ENCODE peak calls at places on chromosomes 3 and 15, in seven cellular contexts. H, F, M, Q, R, C and G are unnamed samples.

GRCh38 chr3:42499478-42499871 is 3.0 kb upstream of the VIPR1 start:
- DNase-seq in H (no peak), F (no peak), M (no peak), Q (no peak), R (no peak), C (peak), G (peak)

GRCh38 chr3:6697285-6697684 is 163.6 kb upstream of the GRM7 start:
- DNase-seq in H (no peak), F (no peak), M (no peak), Q (no peak), R (no peak), C (no peak), G (no peak)

GRCh38 chr15:30992073-30992363 is 590 bp upstream of the MTMR10 start:
- DNase-seq in H (no peak), F (no peak), M (no peak), Q (no peak), R (no peak), C (no peak), G (no peak)

GRCh38 chr3:152621006-152621868 is 213.7 kb upstream of the P2RY1 start:
- DNase-seq in H (no peak), F (no peak), M (no peak), Q (no peak), R (no peak), C (no peak), G (no peak)

GRCh38 chr3:20310629-20311028 is 124.6 kb upstream of the SGO1 start:
- DNase-seq in H (peak), F (no peak), M (no peak), Q (no peak), R (peak), C (peak), G (no peak)

GRCh38 chr15:85854345-85855097 is 59.8 kb upstream of the KLHL25 start:
- DNase-seq in H (peak), F (no peak), M (peak), Q (peak), R (peak), C (no peak), G (peak)

GRCh38 chr3:71031914-71032521 is 551.5 kb downstream of the FOXP1 start:
- DNase-seq in H (no peak), F (peak), M (no peak), Q (no peak), R (no peak), C (no peak), G (no peak)

GRCh38 chr15:68552773-68553172 is 26.0 kb upstream of the CORO2B start:
- DNase-seq in H (no peak), F (no peak), M (no peak), Q (peak), R (no peak), C (no peak), G (peak)

GRCh38 chr3:132283440-132283839 is 33.8 kb upstream of the ACP3 start:
- DNase-seq in H (no peak), F (no peak), M (peak), Q (no peak), R (peak), C (no peak), G (no peak)

GRCh38 chr3:128282392-128283196 is 129.3 kb downstream of the EEFSEC start:
- DNase-seq in H (no peak), F (peak), M (no peak), Q (peak), R (peak), C (peak), G (no peak)
- H3K27ac ChIP-seq in H (no peak), F (no peak), M (no peak), Q (no peak), R (peak), C (peak), G (no peak)

GRCh38 chr3:45387171-45387570 is 1.2 kb upstream of the LARS2 start:
- DNase-seq in H (no peak), F (no peak), M (no peak), Q (no peak), R (no peak), C (no peak), G (no peak)

GRCh38 chr3:45387636-45388348 is 584 bp upstream of the LARS2 start:
- DNase-seq in H (no peak), F (no peak), M (no peak), Q (no peak), R (no peak), C (no peak), G (no peak)
- H3K27ac ChIP-seq in H (no peak), F (peak), M (no peak), Q (no peak), R (peak), C (peak), G (no peak)

GRCh38 chr15:64247906-64248541 is 85.2 kb upstream of the PPIB start:
- DNase-seq in H (no peak), F (no peak), M (no peak), Q (peak), R (peak), C (no peak), G (peak)

GRCh38 chr15:64251121-64251520 is 88.3 kb upstream of the PPIB start:
- DNase-seq in H (no peak), F (no peak), M (no peak), Q (no peak), R (no peak), C (no peak), G (peak)

GRCh38 chr15:64251658-64252057 is 88.8 kb upstream of the PPIB start:
- DNase-seq in H (no peak), F (no peak), M (no peak), Q (no peak), R (no peak), C (no peak), G (no peak)

GRCh38 chr15:64249406-64249805 is 86.6 kb upstream of the PPIB start:
- DNase-seq in H (no peak), F (no peak), M (no peak), Q (no peak), R (peak), C (no peak), G (no peak)

GRCh38 chr15:64249842-64250575 is 87.2 kb upstream of the PPIB start:
- DNase-seq in H (no peak), F (no peak), M (no peak), Q (no peak), R (no peak), C (no peak), G (no peak)
- H3K27ac ChIP-seq in H (no peak), F (no peak), M (no peak), Q (no peak), R (peak), C (no peak), G (no peak)

GRCh38 chr3:57803647-57804081 is 47.6 kb downstream of the SLMAP start:
- DNase-seq in H (peak), F (no peak), M (no peak), Q (peak), R (peak), C (peak), G (peak)
- H3K27ac ChIP-seq in H (no peak), F (peak), M (no peak), Q (peak), R (peak), C (peak), G (peak)

GRCh38 chr3:181713673-181714270 is 2.0 kb downstream of the SOX2 start:
- DNase-seq in H (no peak), F (no peak), M (no peak), Q (no peak), R (no peak), C (no peak), G (no peak)
- H3K27ac ChIP-seq in H (peak), F (no peak), M (no peak), Q (no peak), R (no peak), C (no peak), G (peak)

GRCh38 chr15:61226313-61227250 is 2.5 kb downstream of the RORA start:
- DNase-seq in H (no peak), F (no peak), M (no peak), Q (no peak), R (no peak), C (no peak), G (no peak)

GRCh38 chr15:61227269-61228024 is 1.7 kb downstream of the RORA start:
- DNase-seq in H (peak), F (peak), M (peak), Q (peak), R (no peak), C (no peak), G (peak)

GRCh38 chr15:61232266-61232665 is 3.2 kb upstream of the RORA start:
- DNase-seq in H (no peak), F (no peak), M (no peak), Q (no peak), R (no peak), C (no peak), G (no peak)

DNA sequence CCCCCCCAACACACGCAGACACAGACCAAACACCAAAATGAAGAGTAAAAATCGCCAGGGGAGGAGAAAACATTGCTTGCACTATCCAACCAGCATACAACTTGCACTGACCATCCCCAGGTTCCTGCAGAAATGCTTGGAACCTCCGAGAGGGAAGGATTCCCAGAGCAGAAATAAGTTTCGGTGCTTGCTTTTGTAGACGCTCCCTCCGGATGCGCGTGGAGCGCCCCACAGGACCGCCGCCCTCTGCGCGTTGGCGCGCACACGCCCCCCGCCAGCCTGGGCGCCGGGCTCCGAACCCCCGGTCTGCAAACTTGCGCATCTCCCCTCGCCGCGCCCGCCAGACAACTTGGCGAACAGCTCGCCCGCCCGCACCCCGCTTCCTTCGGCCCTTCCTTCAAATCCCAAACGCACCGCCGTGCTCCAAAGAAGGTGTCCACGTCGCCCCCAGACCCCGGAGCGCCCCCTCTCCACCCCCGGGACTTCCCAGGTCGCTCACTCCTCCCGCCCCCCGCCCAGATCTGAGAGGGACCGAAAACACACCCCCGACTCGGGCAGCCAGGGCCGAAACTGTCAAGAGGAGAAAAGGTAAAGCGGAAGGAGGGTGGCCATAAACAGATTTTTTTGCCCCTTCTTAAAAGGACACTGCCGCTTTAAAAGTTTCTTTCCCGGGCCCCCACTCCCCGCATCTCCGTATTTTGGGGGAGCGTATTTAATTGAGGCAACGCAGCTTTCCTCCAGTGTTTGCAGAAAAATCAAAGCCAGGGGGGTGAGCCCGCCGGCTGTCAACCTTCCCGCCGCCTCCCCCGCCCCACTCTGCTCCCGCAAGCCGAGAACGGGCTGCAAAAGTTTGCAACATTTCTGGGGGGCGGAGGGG is 839 bp downstream of the RORA start:
- DNase-seq in H (peak), F (peak), M (peak), Q (no peak), R (no peak), C (no peak), G (peak)
- H3K27ac ChIP-seq in H (no peak), F (no peak), M (no peak), Q (no peak), R (no peak), C (peak), G (no peak)

DNA sequence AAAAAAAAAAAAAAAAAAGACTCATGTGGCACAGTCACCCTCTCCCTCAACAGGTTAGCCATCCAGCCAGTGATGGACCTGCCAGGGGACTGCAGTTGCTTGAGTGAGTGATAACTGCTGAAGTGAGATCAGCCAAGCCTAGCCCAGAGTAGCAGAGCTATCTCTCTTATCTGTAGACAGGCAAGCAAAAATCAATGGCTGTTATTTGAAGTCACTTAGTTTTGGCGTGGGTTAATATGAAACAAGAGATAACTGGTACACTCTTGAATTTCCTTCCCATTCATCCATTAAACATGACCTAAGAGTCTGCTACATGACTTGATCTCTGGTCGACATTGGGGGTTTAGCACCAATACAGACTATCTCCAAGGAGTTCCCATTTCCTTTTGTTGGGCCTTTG is 51.2 kb upstream of the TNIK start:
- DNase-seq in H (no peak), F (no peak), M (no peak), Q (no peak), R (no peak), C (no peak), G (no peak)
- H3K27ac ChIP-seq in H (no peak), F (no peak), M (no peak), Q (no peak), R (no peak), C (no peak), G (no peak)

GRCh38 chr3:3589715-3590130 is 209.5 kb upstream of the LRRN1 start:
- DNase-seq in H (no peak), F (no peak), M (no peak), Q (no peak), R (no peak), C (no peak), G (no peak)

GRCh38 chr3:3586843-3587626 is 212.2 kb upstream of the LRRN1 start:
- DNase-seq in H (no peak), F (no peak), M (no peak), Q (no peak), R (no peak), C (no peak), G (no peak)
- H3K27ac ChIP-seq in H (no peak), F (no peak), M (no peak), Q (no peak), R (no peak), C (no peak), G (no peak)